ENCODE peak calls at places on chromosomes 2 and 18, in six cellular contexts. One of them, this sample, is unnamed.

GRCh38 chr2:95158891-95159619 is 593 bp downstream of the ZNF514 start:
- DNase-seq in stimulated activated CD4-positive, alpha-beta T cell treated with anti-CD3 and anti-CD28 coated beads, Interleukin-4, amount 100 ng/mL, for 48 hours: peak; percentile 22
- DNase-seq in fibroblast of lung: peak; percentile 54
- DNase-seq in activated CD8-positive, alpha-beta memory T cell treated with anti-CD3 and anti-CD28 coated beads for 1 hour: no peak
- DNase-seq in GM10248: peak; percentile 58
- DNase-seq in IMR-90: peak; percentile 30
- DNase-seq in this sample: no peak

GRCh38 chr2:25305809-25306208 is 35.9 kb downstream of the DNMT3A start:
- DNase-seq in fibroblast of lung: no peak
- DNase-seq in IMR-90: no peak
- DNase-seq in stimulated activated CD4-positive, alpha-beta T cell treated with anti-CD3 and anti-CD28 coated beads, Interleukin-4, amount 100 ng/mL, for 48 hours: no peak
- DNase-seq in GM10248: no peak
- DNase-seq in activated CD8-positive, alpha-beta memory T cell treated with anti-CD3 and anti-CD28 coated beads for 1 hour: no peak
- DNase-seq in this sample: no peak

GRCh38 chr2:170498559-170498958 is 216.6 kb upstream of the SP5 start:
- DNase-seq in GM10248: no peak
- DNase-seq in activated CD8-positive, alpha-beta memory T cell treated with anti-CD3 and anti-CD28 coated beads for 1 hour: no peak
- DNase-seq in fibroblast of lung: no peak
- DNase-seq in stimulated activated CD4-positive, alpha-beta T cell treated with anti-CD3 and anti-CD28 coated beads, Interleukin-4, amount 100 ng/mL, for 48 hours: no peak
- DNase-seq in IMR-90: no peak
- DNase-seq in this sample: no peak

GRCh38 chr18:8469793-8470192 is 139.4 kb upstream of the RAB12 start:
- DNase-seq in IMR-90: peak; percentile 42
- DNase-seq in fibroblast of lung: peak; percentile 59
- DNase-seq in stimulated activated CD4-positive, alpha-beta T cell treated with anti-CD3 and anti-CD28 coated beads, Interleukin-4, amount 100 ng/mL, for 48 hours: no peak
- DNase-seq in activated CD8-positive, alpha-beta memory T cell treated with anti-CD3 and anti-CD28 coated beads for 1 hour: no peak
- DNase-seq in GM10248: no peak
- DNase-seq in this sample: no peak

GRCh38 chr2:103784271-103784670 is 1022.4 kb downstream of the TMEM182 start:
- DNase-seq in stimulated activated CD4-positive, alpha-beta T cell treated with anti-CD3 and anti-CD28 coated beads, Interleukin-4, amount 100 ng/mL, for 48 hours: no peak
- DNase-seq in GM10248: no peak
- DNase-seq in activated CD8-positive, alpha-beta memory T cell treated with anti-CD3 and anti-CD28 coated beads for 1 hour: no peak
- DNase-seq in fibroblast of lung: no peak
- DNase-seq in IMR-90: no peak
- DNase-seq in this sample: no peak

GRCh38 chr2:215652432-215652831 is 216.6 kb upstream of the FN1 start:
- DNase-seq in activated CD8-positive, alpha-beta memory T cell treated with anti-CD3 and anti-CD28 coated beads for 1 hour: no peak
- DNase-seq in stimulated activated CD4-positive, alpha-beta T cell treated with anti-CD3 and anti-CD28 coated beads, Interleukin-4, amount 100 ng/mL, for 48 hours: no peak
- DNase-seq in IMR-90: peak; percentile 93
- DNase-seq in GM10248: no peak
- DNase-seq in fibroblast of lung: peak; percentile 95
- DNase-seq in this sample: no peak

GRCh38 chr2:47282621-47283272 is 120.2 kb upstream of the MSH2 start:
- DNase-seq in stimulated activated CD4-positive, alpha-beta T cell treated with anti-CD3 and anti-CD28 coated beads, Interleukin-4, amount 100 ng/mL, for 48 hours: no peak
- DNase-seq in activated CD8-positive, alpha-beta memory T cell treated with anti-CD3 and anti-CD28 coated beads for 1 hour: no peak
- DNase-seq in fibroblast of lung: no peak
- DNase-seq in IMR-90: no peak
- DNase-seq in GM10248: no peak
- DNase-seq in this sample: no peak

GRCh38 chr2:170454471-170455372 is 260.4 kb upstream of the SP5 start:
- DNase-seq in fibroblast of lung: no peak
- DNase-seq in stimulated activated CD4-positive, alpha-beta T cell treated with anti-CD3 and anti-CD28 coated beads, Interleukin-4, amount 100 ng/mL, for 48 hours: no peak
- DNase-seq in activated CD8-positive, alpha-beta memory T cell treated with anti-CD3 and anti-CD28 coated beads for 1 hour: no peak
- DNase-seq in GM10248: no peak
- DNase-seq in IMR-90: no peak
- DNase-seq in this sample: no peak

GRCh38 chr2:75375646-75376582 is 176.6 kb upstream of the TACR1 start:
- DNase-seq in GM10248: no peak
- DNase-seq in activated CD8-positive, alpha-beta memory T cell treated with anti-CD3 and anti-CD28 coated beads for 1 hour: no peak
- DNase-seq in fibroblast of lung: peak; percentile 49
- DNase-seq in stimulated activated CD4-positive, alpha-beta T cell treated with anti-CD3 and anti-CD28 coated beads, Interleukin-4, amount 100 ng/mL, for 48 hours: no peak
- DNase-seq in IMR-90: peak; percentile 19
- DNase-seq in this sample: no peak

GRCh38 chr2:222959358-222959757 is 92.6 kb upstream of the KCNE4 start:
- DNase-seq in fibroblast of lung: peak; percentile 92
- DNase-seq in stimulated activated CD4-positive, alpha-beta T cell treated with anti-CD3 and anti-CD28 coated beads, Interleukin-4, amount 100 ng/mL, for 48 hours: no peak
- DNase-seq in activated CD8-positive, alpha-beta memory T cell treated with anti-CD3 and anti-CD28 coated beads for 1 hour: no peak
- DNase-seq in GM10248: no peak
- DNase-seq in IMR-90: peak; percentile 87
- DNase-seq in this sample: no peak

GRCh38 chr2:241223211-241224067 is 35.0 kb downstream of the ANO7 start:
- DNase-seq in GM10248: no peak
- DNase-seq in stimulated activated CD4-positive, alpha-beta T cell treated with anti-CD3 and anti-CD28 coated beads, Interleukin-4, amount 100 ng/mL, for 48 hours: no peak
- DNase-seq in activated CD8-positive, alpha-beta memory T cell treated with anti-CD3 and anti-CD28 coated beads for 1 hour: no peak
- DNase-seq in IMR-90: peak; percentile 15
- DNase-seq in fibroblast of lung: peak; percentile 32
- DNase-seq in this sample: no peak

GRCh38 chr18:23712445-23712844 is 23.2 kb downstream of the LAMA3 start:
- DNase-seq in fibroblast of lung: peak; percentile 35
- DNase-seq in IMR-90: no peak
- DNase-seq in activated CD8-positive, alpha-beta memory T cell treated with anti-CD3 and anti-CD28 coated beads for 1 hour: no peak
- DNase-seq in stimulated activated CD4-positive, alpha-beta T cell treated with anti-CD3 and anti-CD28 coated beads, Interleukin-4, amount 100 ng/mL, for 48 hours: no peak
- DNase-seq in GM10248: no peak
- DNase-seq in this sample: no peak

GRCh38 chr2:117771969-117772630 is 42.4 kb upstream of the DDX18 start:
- DNase-seq in activated CD8-positive, alpha-beta memory T cell treated with anti-CD3 and anti-CD28 coated beads for 1 hour: no peak
- DNase-seq in IMR-90: peak; percentile 38
- DNase-seq in GM10248: peak; percentile 15
- DNase-seq in stimulated activated CD4-positive, alpha-beta T cell treated with anti-CD3 and anti-CD28 coated beads, Interleukin-4, amount 100 ng/mL, for 48 hours: no peak
- DNase-seq in fibroblast of lung: peak; percentile 15
- DNase-seq in this sample: no peak

GRCh38 chr2:105510761-105511669 is 112.2 kb upstream of the FHL2 start:
- DNase-seq in activated CD8-positive, alpha-beta memory T cell treated with anti-CD3 and anti-CD28 coated beads for 1 hour: no peak
- DNase-seq in IMR-90: peak; percentile 50
- DNase-seq in fibroblast of lung: peak; percentile 40
- DNase-seq in stimulated activated CD4-positive, alpha-beta T cell treated with anti-CD3 and anti-CD28 coated beads, Interleukin-4, amount 100 ng/mL, for 48 hours: no peak
- DNase-seq in GM10248: no peak
- DNase-seq in this sample: no peak

GRCh38 chr2:227608469-227609338 is 5.9 kb downstream of the SCYGR3 start:
- DNase-seq in IMR-90: no peak
- DNase-seq in GM10248: no peak
- DNase-seq in activated CD8-positive, alpha-beta memory T cell treated with anti-CD3 and anti-CD28 coated beads for 1 hour: no peak
- DNase-seq in fibroblast of lung: no peak
- DNase-seq in stimulated activated CD4-positive, alpha-beta T cell treated with anti-CD3 and anti-CD28 coated beads, Interleukin-4, amount 100 ng/mL, for 48 hours: no peak
- DNase-seq in this sample: no peak

GRCh38 chr2:196967126-196967525 is 40.6 kb upstream of the PGAP1 start:
- DNase-seq in stimulated activated CD4-positive, alpha-beta T cell treated with anti-CD3 and anti-CD28 coated beads, Interleukin-4, amount 100 ng/mL, for 48 hours: no peak
- DNase-seq in activated CD8-positive, alpha-beta memory T cell treated with anti-CD3 and anti-CD28 coated beads for 1 hour: no peak
- DNase-seq in fibroblast of lung: peak; percentile 73
- DNase-seq in GM10248: no peak
- DNase-seq in IMR-90: peak; percentile 53
- DNase-seq in this sample: no peak

GRCh38 chr2:238706163-238706562 is 141.7 kb upstream of the TWIST2 start:
- DNase-seq in GM10248: no peak
- DNase-seq in IMR-90: no peak
- DNase-seq in fibroblast of lung: no peak
- DNase-seq in activated CD8-positive, alpha-beta memory T cell treated with anti-CD3 and anti-CD28 coated beads for 1 hour: no peak
- DNase-seq in stimulated activated CD4-positive, alpha-beta T cell treated with anti-CD3 and anti-CD28 coated beads, Interleukin-4, amount 100 ng/mL, for 48 hours: no peak
- DNase-seq in this sample: no peak

GRCh38 chr2:28224648-28225471 is 167.8 kb upstream of the FOSL2 start:
- DNase-seq in IMR-90: peak; percentile 93
- DNase-seq in GM10248: no peak
- DNase-seq in fibroblast of lung: peak; percentile 97
- DNase-seq in activated CD8-positive, alpha-beta memory T cell treated with anti-CD3 and anti-CD28 coated beads for 1 hour: no peak
- DNase-seq in stimulated activated CD4-positive, alpha-beta T cell treated with anti-CD3 and anti-CD28 coated beads, Interleukin-4, amount 100 ng/mL, for 48 hours: no peak
- DNase-seq in this sample: no peak

GRCh38 chr2:153477096-153477555 is 1.4 kb downstream of the RPRM start:
- DNase-seq in activated CD8-positive, alpha-beta memory T cell treated with anti-CD3 and anti-CD28 coated beads for 1 hour: no peak
- DNase-seq in fibroblast of lung: no peak
- DNase-seq in IMR-90: no peak
- DNase-seq in GM10248: no peak
- DNase-seq in stimulated activated CD4-positive, alpha-beta T cell treated with anti-CD3 and anti-CD28 coated beads, Interleukin-4, amount 100 ng/mL, for 48 hours: no peak
- DNase-seq in this sample: no peak

GRCh38 chr2:88753833-88754584 is 62.5 kb downstream of the RPIA start:
- DNase-seq in GM10248: peak; percentile 69
- DNase-seq in stimulated activated CD4-positive, alpha-beta T cell treated with anti-CD3 and anti-CD28 coated beads, Interleukin-4, amount 100 ng/mL, for 48 hours: no peak
- DNase-seq in fibroblast of lung: no peak
- DNase-seq in IMR-90: peak; percentile 61
- DNase-seq in activated CD8-positive, alpha-beta memory T cell treated with anti-CD3 and anti-CD28 coated beads for 1 hour: no peak
- DNase-seq in this sample: no peak

GRCh38 chr2:241545113-241545512 is 13.4 kb upstream of the BOK start:
- DNase-seq in fibroblast of lung: peak; percentile 77
- DNase-seq in IMR-90: peak; percentile 70
- DNase-seq in GM10248: peak; percentile 10
- DNase-seq in activated CD8-positive, alpha-beta memory T cell treated with anti-CD3 and anti-CD28 coated beads for 1 hour: no peak
- DNase-seq in stimulated activated CD4-positive, alpha-beta T cell treated with anti-CD3 and anti-CD28 coated beads, Interleukin-4, amount 100 ng/mL, for 48 hours: no peak
- DNase-seq in this sample: no peak

GRCh38 chr2:143161982-143162837 is 33.0 kb downstream of the ARHGAP15 start:
- DNase-seq in stimulated activated CD4-positive, alpha-beta T cell treated with anti-CD3 and anti-CD28 coated beads, Interleukin-4, amount 100 ng/mL, for 48 hours: no peak
- DNase-seq in GM10248: no peak
- DNase-seq in activated CD8-positive, alpha-beta memory T cell treated with anti-CD3 and anti-CD28 coated beads for 1 hour: peak; percentile 18
- DNase-seq in fibroblast of lung: peak; percentile 46
- DNase-seq in IMR-90: peak; percentile 58
- DNase-seq in this sample: no peak

GRCh38 chr18:57833441-57834101 is 30.5 kb upstream of the ATP8B1 start:
- DNase-seq in fibroblast of lung: peak; percentile 61
- DNase-seq in stimulated activated CD4-positive, alpha-beta T cell treated with anti-CD3 and anti-CD28 coated beads, Interleukin-4, amount 100 ng/mL, for 48 hours: no peak
- DNase-seq in GM10248: peak; percentile 36
- DNase-seq in IMR-90: peak; percentile 57
- DNase-seq in activated CD8-positive, alpha-beta memory T cell treated with anti-CD3 and anti-CD28 coated beads for 1 hour: no peak
- DNase-seq in this sample: no peak

GRCh38 chr2:152602750-152603149 is 114.5 kb downstream of the PRPF40A start:
- DNase-seq in GM10248: no peak
- DNase-seq in stimulated activated CD4-positive, alpha-beta T cell treated with anti-CD3 and anti-CD28 coated beads, Interleukin-4, amount 100 ng/mL, for 48 hours: no peak
- DNase-seq in fibroblast of lung: no peak
- DNase-seq in IMR-90: no peak
- DNase-seq in activated CD8-positive, alpha-beta memory T cell treated with anti-CD3 and anti-CD28 coated beads for 1 hour: no peak
- DNase-seq in this sample: no peak

GRCh38 chr18:49609416-49610284 is 47.8 kb downstream of the LIPG start:
- DNase-seq in activated CD8-positive, alpha-beta memory T cell treated with anti-CD3 and anti-CD28 coated beads for 1 hour: no peak
- DNase-seq in GM10248: no peak
- DNase-seq in IMR-90: peak; percentile 46
- DNase-seq in fibroblast of lung: peak; percentile 75
- DNase-seq in stimulated activated CD4-positive, alpha-beta T cell treated with anti-CD3 and anti-CD28 coated beads, Interleukin-4, amount 100 ng/mL, for 48 hours: no peak
- DNase-seq in this sample: no peak

GRCh38 chr18:40469851-40470250 is 1485.2 kb upstream of the PIK3C3 start:
- DNase-seq in GM10248: no peak
- DNase-seq in stimulated activated CD4-positive, alpha-beta T cell treated with anti-CD3 and anti-CD28 coated beads, Interleukin-4, amount 100 ng/mL, for 48 hours: no peak
- DNase-seq in fibroblast of lung: no peak
- DNase-seq in activated CD8-positive, alpha-beta memory T cell treated with anti-CD3 and anti-CD28 coated beads for 1 hour: no peak
- DNase-seq in IMR-90: no peak
- DNase-seq in this sample: no peak

GRCh38 chr2:152600698-152601097 is 116.6 kb downstream of the PRPF40A start:
- DNase-seq in IMR-90: peak; percentile 32
- DNase-seq in fibroblast of lung: peak; percentile 58
- DNase-seq in stimulated activated CD4-positive, alpha-beta T cell treated with anti-CD3 and anti-CD28 coated beads, Interleukin-4, amount 100 ng/mL, for 48 hours: no peak
- DNase-seq in GM10248: no peak
- DNase-seq in activated CD8-positive, alpha-beta memory T cell treated with anti-CD3 and anti-CD28 coated beads for 1 hour: no peak
- DNase-seq in this sample: no peak

GRCh38 chr2:213246665-213247281 is 37.5 kb upstream of the SPAG16 start:
- DNase-seq in fibroblast of lung: peak; percentile 47
- DNase-seq in activated CD8-positive, alpha-beta memory T cell treated with anti-CD3 and anti-CD28 coated beads for 1 hour: peak; percentile 35
- DNase-seq in stimulated activated CD4-positive, alpha-beta T cell treated with anti-CD3 and anti-CD28 coated beads, Interleukin-4, amount 100 ng/mL, for 48 hours: peak; percentile 44
- DNase-seq in IMR-90: peak; percentile 64
- DNase-seq in GM10248: no peak
- DNase-seq in this sample: no peak

GRCh38 chr2:208984376-208985100 is 439.3 kb upstream of the MAP2 start:
- DNase-seq in fibroblast of lung: peak; percentile 11
- DNase-seq in activated CD8-positive, alpha-beta memory T cell treated with anti-CD3 and anti-CD28 coated beads for 1 hour: no peak
- DNase-seq in IMR-90: no peak
- DNase-seq in stimulated activated CD4-positive, alpha-beta T cell treated with anti-CD3 and anti-CD28 coated beads, Interleukin-4, amount 100 ng/mL, for 48 hours: no peak
- DNase-seq in GM10248: no peak
- DNase-seq in this sample: no peak

GRCh38 chr2:188199716-188200128 is 92.0 kb upstream of the GULP1 start:
- DNase-seq in fibroblast of lung: peak; percentile 98
- DNase-seq in activated CD8-positive, alpha-beta memory T cell treated with anti-CD3 and anti-CD28 coated beads for 1 hour: no peak
- DNase-seq in GM10248: no peak
- DNase-seq in IMR-90: peak; percentile 90
- DNase-seq in stimulated activated CD4-positive, alpha-beta T cell treated with anti-CD3 and anti-CD28 coated beads, Interleukin-4, amount 100 ng/mL, for 48 hours: no peak
- DNase-seq in this sample: no peak

GRCh38 chr2:12036640-12036983 is 290.2 kb downstream of the LPIN1 start:
- DNase-seq in IMR-90: no peak
- DNase-seq in stimulated activated CD4-positive, alpha-beta T cell treated with anti-CD3 and anti-CD28 coated beads, Interleukin-4, amount 100 ng/mL, for 48 hours: no peak
- DNase-seq in GM10248: no peak
- DNase-seq in fibroblast of lung: no peak
- DNase-seq in activated CD8-positive, alpha-beta memory T cell treated with anti-CD3 and anti-CD28 coated beads for 1 hour: no peak
- DNase-seq in this sample: no peak

GRCh38 chr2:209900638-209901037 is 101.8 kb upstream of the RPE start:
- DNase-seq in IMR-90: no peak
- DNase-seq in fibroblast of lung: no peak
- DNase-seq in activated CD8-positive, alpha-beta memory T cell treated with anti-CD3 and anti-CD28 coated beads for 1 hour: no peak
- DNase-seq in GM10248: no peak
- DNase-seq in stimulated activated CD4-positive, alpha-beta T cell treated with anti-CD3 and anti-CD28 coated beads, Interleukin-4, amount 100 ng/mL, for 48 hours: no peak
- DNase-seq in this sample: no peak

GRCh38 chr2:42786561-42787345 is 5.6 kb downstream of the HAAO start:
- DNase-seq in GM10248: no peak
- DNase-seq in fibroblast of lung: no peak
- DNase-seq in activated CD8-positive, alpha-beta memory T cell treated with anti-CD3 and anti-CD28 coated beads for 1 hour: no peak
- DNase-seq in stimulated activated CD4-positive, alpha-beta T cell treated with anti-CD3 and anti-CD28 coated beads, Interleukin-4, amount 100 ng/mL, for 48 hours: no peak
- DNase-seq in IMR-90: no peak
- DNase-seq in this sample: no peak

GRCh38 chr18:37476182-37476581 is 89.4 kb downstream of the CELF4 start:
- DNase-seq in fibroblast of lung: no peak
- DNase-seq in GM10248: peak; percentile 59
- DNase-seq in activated CD8-positive, alpha-beta memory T cell treated with anti-CD3 and anti-CD28 coated beads for 1 hour: no peak
- DNase-seq in IMR-90: peak; percentile 14
- DNase-seq in stimulated activated CD4-positive, alpha-beta T cell treated with anti-CD3 and anti-CD28 coated beads, Interleukin-4, amount 100 ng/mL, for 48 hours: peak; percentile 12
- DNase-seq in this sample: no peak

GRCh38 chr2:28276076-28276618 is 116.5 kb upstream of the FOSL2 start:
- DNase-seq in stimulated activated CD4-positive, alpha-beta T cell treated with anti-CD3 and anti-CD28 coated beads, Interleukin-4, amount 100 ng/mL, for 48 hours: no peak
- DNase-seq in fibroblast of lung: peak; percentile 99
- DNase-seq in IMR-90: peak; percentile 100
- DNase-seq in activated CD8-positive, alpha-beta memory T cell treated with anti-CD3 and anti-CD28 coated beads for 1 hour: no peak
- DNase-seq in GM10248: peak; percentile 40
- DNase-seq in this sample: no peak

This sample was measured in esophagus squamous epithelium.